ENCODE peak calls at places on chromosomes 12 and 14, in nine cellular contexts. H is right atrium auricular region, E is astrocyte of the cerebellum, F is iPS DF 6.9, Z is body of pancreas, T is lung microvascular endothelial cell, G is D341Med, L is NCI-H510A, J is Calu3. S is an unnamed sample.

GRCh38 chr12:29546000-29546399 is 48.5 kb upstream of the OVCH1 start:
- DNase-seq in H (no peak), E (no peak), F (no peak), Z (no peak), T (no peak), G (no peak), L (no peak), J (no peak), S (no peak)

GRCh38 chr12:10101042-10101579 is 2.3 kb upstream of the CLEC1A start:
- DNase-seq in H (no peak), E (peak), F (no peak), Z (no peak), T (peak), G (no peak), L (no peak), J (no peak), S (no peak)

GRCh38 chr14:93880025-93880820 is 46.9 kb upstream of the FAM181A start:
- DNase-seq in H (no peak), E (peak), F (no peak), Z (no peak), T (no peak), G (no peak), L (no peak), J (no peak), S (no peak)

GRCh38 chr12:109435428-109436180 is 41.5 kb downstream of the KCTD10 start:
- DNase-seq in H (no peak), E (no peak), F (no peak), Z (no peak), T (no peak), G (no peak), L (no peak), J (no peak), S (no peak)

GRCh38 chr12:89245090-89245489 is 107.2 kb downstream of the DUSP6 start:
- DNase-seq in H (no peak), E (no peak), F (no peak), Z (no peak), T (peak), G (no peak), L (no peak), J (no peak), S (no peak)

GRCh38 chr14:66359500-66359899 is 126.7 kb upstream of the CCDC196 start:
- DNase-seq in H (no peak), E (peak), F (peak), Z (no peak), T (peak), G (peak), L (peak), J (peak), S (peak)

GRCh38 chr14:102554835-102555819 is 37.3 kb upstream of the RCOR1 start:
- DNase-seq in H (no peak), E (no peak), F (no peak), Z (peak), T (peak), G (peak), L (no peak), J (peak), S (no peak)

GRCh38 chr12:41121374-41121773 is 66.7 kb upstream of the PDZRN4 start:
- DNase-seq in H (no peak), E (no peak), F (no peak), Z (no peak), T (no peak), G (no peak), L (no peak), J (no peak), S (no peak)

GRCh38 chr12:32240833-32241232 is 134.2 kb downstream of the BICD1 start:
- DNase-seq in H (no peak), E (no peak), F (no peak), Z (no peak), T (peak), G (no peak), L (no peak), J (no peak), S (no peak)

GRCh38 chr12:91144053-91144452 is 32.8 kb upstream of the LUM start:
- DNase-seq in H (no peak), E (no peak), F (no peak), Z (no peak), T (no peak), G (no peak), L (no peak), J (no peak), S (no peak)

GRCh38 chr12:64273527-64274403 is 51.7 kb upstream of the KICS2 start:
- DNase-seq in H (no peak), E (no peak), F (peak), Z (no peak), T (peak), G (peak), L (peak), J (peak), S (no peak)

GRCh38 chr14:55399912-55400311 is 11.7 kb downstream of the ATG14 start:
- DNase-seq in H (no peak), E (no peak), F (no peak), Z (no peak), T (peak), G (no peak), L (no peak), J (no peak), S (no peak)

GRCh38 chr12:109053382-109054123 is 1.2 kb downstream of the USP30 start:
- DNase-seq in H (no peak), E (no peak), F (no peak), Z (no peak), T (peak), G (no peak), L (no peak), J (no peak), S (no peak)

GRCh38 chr12:45049912-45050318 is 984 bp downstream of the DBX2 start:
- DNase-seq in H (no peak), E (no peak), F (no peak), Z (no peak), T (no peak), G (no peak), L (no peak), J (no peak), S (no peak)

GRCh38 chr12:75917083-75917482 is 114.5 kb downstream of the PHLDA1 start:
- DNase-seq in H (no peak), E (no peak), F (no peak), Z (no peak), T (peak), G (no peak), L (no peak), J (no peak), S (no peak)

GRCh38 chr14:49203676-49204075 is 382.5 kb downstream of the RPS29 start:
- DNase-seq in H (no peak), E (no peak), F (no peak), Z (no peak), T (no peak), G (no peak), L (no peak), J (no peak), S (no peak)

GRCh38 chr14:66662374-66662773 is 154.4 kb downstream of the GPHN start:
- DNase-seq in H (no peak), E (no peak), F (peak), Z (no peak), T (peak), G (no peak), L (no peak), J (peak), S (no peak)

GRCh38 chr12:124678421-124678893 is 111.0 kb upstream of the NCOR2 start:
- DNase-seq in H (no peak), E (no peak), F (no peak), Z (no peak), T (no peak), G (no peak), L (no peak), J (no peak), S (no peak)

GRCh38 chr12:3563966-3564365 is 73.0 kb downstream of the PRMT8 start:
- DNase-seq in H (no peak), E (no peak), F (no peak), Z (no peak), T (no peak), G (no peak), L (no peak), J (no peak), S (no peak)

GRCh38 chr14:60565211-60565610 is 56.3 kb downstream of the SIX6 start:
- DNase-seq in H (no peak), E (peak), F (no peak), Z (no peak), T (peak), G (no peak), L (no peak), J (no peak), S (peak)

GRCh38 chr14:22505751-22506710 is 83.0 kb downstream of the DAD1 start:
- DNase-seq in H (no peak), E (no peak), F (no peak), Z (no peak), T (peak), G (no peak), L (no peak), J (no peak), S (no peak)